ENCODE peak calls at places on chromosomes 12 and 14, in nine cellular contexts. R is stimulated activated naive CD8-positive, alpha-beta T cell treated with anti-CD3 and anti-CD28 coated beads, Interleukin-15, amount 100 ng/mL, for 72 hours; H is T follicular helper cell; A is kidney tubule cell; W is renal cortical epithelial cell; L is HS-27A; M is T-cell; E is activated CD8-positive, alpha-beta memory T cell treated with anti-CD3 and anti-CD28 coated beads for 24 hours; Q is stimulated activated CD8-positive, alpha-beta memory T cell treated with anti-CD3 and anti-CD28 coated beads, Interleukin-15, amount 100 ng/mL, for 4 hours. X is an unnamed sample.

GRCh38 chr12:40054554-40055226 is 51.2 kb downstream of the SLC2A13 start:
- DNase-seq in R (no peak), H (no peak), A (no peak), W (no peak), L (no peak), M (no peak), E (no peak), Q (no peak), X (no peak)

GRCh38 chr12:130728158-130729058 is 12.3 kb upstream of the RIMBP2 start:
- DNase-seq in R (no peak), H (no peak), A (no peak), W (no peak), L (no peak), M (no peak), E (no peak), Q (no peak), X (no peak)

GRCh38 chr14:75279739-75280447 is 1.3 kb downstream of the FOS start:
- DNase-seq in R (no peak), H (peak; percentile 29), A (peak; percentile 10), W (no peak), L (no peak), M (no peak), E (no peak), Q (no peak), X (no peak)

GRCh38 chr14:23915559-23915958 is 38.0 kb upstream of the DHRS4 start:
- DNase-seq in R (no peak), H (no peak), A (no peak), W (no peak), L (no peak), M (no peak), E (no peak), Q (no peak), X (no peak)

GRCh38 chr12:115749071-115749470 is 528.4 kb downstream of the MED13L start:
- DNase-seq in R (no peak), H (no peak), A (no peak), W (no peak), L (no peak), M (no peak), E (no peak), Q (no peak), X (no peak)

GRCh38 chr12:115394498-115395220 is 710.7 kb upstream of the TBX3 start:
- DNase-seq in R (no peak), H (no peak), A (no peak), W (no peak), L (no peak), M (no peak), E (no peak), Q (no peak), X (no peak)

GRCh38 chr12:6929806-6930452 is 2.2 kb downstream of the ATN1 start:
- DNase-seq in R (no peak), H (no peak), A (no peak), W (no peak), L (no peak), M (no peak), E (no peak), Q (no peak), X (no peak)

GRCh38 chr12:46260153-46260912 is 8.5 kb downstream of the SLC38A1 start:
- DNase-seq in R (no peak), H (no peak), A (peak; percentile 75), W (peak; percentile 68), L (peak; percentile 42), M (no peak), E (no peak), Q (no peak), X (no peak)

GRCh38 chr14:93708311-93708734 is 80.0 kb downstream of the PRIMA1 start:
- DNase-seq in R (no peak), H (no peak), A (no peak), W (no peak), L (no peak), M (no peak), E (no peak), Q (no peak), X (no peak)

GRCh38 chr12:19423531-19423930 is 15.8 kb upstream of the AEBP2 start:
- DNase-seq in R (no peak), H (no peak), A (no peak), W (no peak), L (no peak), M (no peak), E (no peak), Q (no peak), X (no peak)

GRCh38 chr12:108551556-108551955 is 9.4 kb downstream of the SART3 start:
- DNase-seq in R (no peak), H (no peak), A (no peak), W (no peak), L (no peak), M (no peak), E (no peak), Q (no peak), X (no peak)

GRCh38 chr12:54389536-54390175 is 5.1 kb upstream of the ZNF385A start:
- DNase-seq in R (no peak), H (no peak), A (no peak), W (no peak), L (no peak), M (no peak), E (no peak), Q (no peak), X (no peak)

GRCh38 chr14:93970589-93970966 is 5.8 kb downstream of the ASB2 start:
- DNase-seq in R (peak; percentile 72), H (peak; percentile 59), A (peak; percentile 68), W (no peak), L (no peak), M (peak; percentile 73), E (peak; percentile 85), Q (peak; percentile 57), X (no peak)

GRCh38 chr14:70113211-70113610 is 75.5 kb downstream of the SLC8A3 start:
- DNase-seq in R (no peak), H (no peak), A (no peak), W (no peak), L (no peak), M (no peak), E (no peak), Q (no peak), X (no peak)

GRCh38 chr14:54564071-54564798 is 2.7 kb upstream of the SAMD4A start:
- DNase-seq in R (no peak), H (no peak), A (peak; percentile 65), W (peak; percentile 75), L (no peak), M (no peak), E (no peak), Q (no peak), X (no peak)

GRCh38 chr14:62743118-62743517 is 302.1 kb downstream of the KCNH5 start:
- DNase-seq in R (no peak), H (no peak), A (no peak), W (no peak), L (no peak), M (no peak), E (no peak), Q (no peak), X (no peak)

GRCh38 chr12:54683388-54683787 is 35.2 kb upstream of the DCD start:
- DNase-seq in R (no peak), H (no peak), A (no peak), W (no peak), L (no peak), M (no peak), E (no peak), Q (no peak), X (no peak)

GRCh38 chr12:65823481-65824313 is 586 bp upstream of the HMGA2 start:
- DNase-seq in R (no peak), H (no peak), A (peak; percentile 84), W (peak; percentile 55), L (peak; percentile 51), M (no peak), E (peak; percentile 58), Q (no peak), X (no peak)

GRCh38 chr12:32917094-32917611 is 20.6 kb upstream of the PKP2 start:
- DNase-seq in R (no peak), H (no peak), A (no peak), W (peak; percentile 36), L (peak; percentile 83), M (no peak), E (no peak), Q (no peak), X (no peak)

GRCh38 chr14:68232643-68233055 is 413.1 kb downstream of the RAD51B start:
- DNase-seq in R (peak; percentile 70), H (no peak), A (peak; percentile 99), W (peak; percentile 100), L (peak; percentile 97), M (no peak), E (no peak), Q (no peak), X (peak; percentile 100)

GRCh38 chr12:112645586-112645985 is 146.0 kb upstream of the RPH3A start:
- DNase-seq in R (no peak), H (no peak), A (no peak), W (no peak), L (no peak), M (no peak), E (no peak), Q (no peak), X (no peak)

X was measured in epithelial cell of proximal tubule.